ENCODE peak calls at places on chromosomes 4 and X, in five cellular contexts. Q is SK-N-SH, T is GM12878, P is HCT116, L is K562. S is an unnamed sample.

GRCh38 chrX:131881194-131881593 is 141.9 kb upstream of the STK26 start:
- DNase-seq in Q (no peak), T (no peak), P (no peak), L (no peak), S (no peak)

GRCh38 chr4:123288309-123289025 is 108.1 kb upstream of the SPRY1 start:
- DNase-seq in Q (no peak), T (no peak), P (no peak), L (no peak), S (no peak)

GRCh38 chrX:21509912-21510311 is 135.7 kb downstream of the CNKSR2 start:
- DNase-seq in Q (no peak), T (no peak), P (no peak), L (no peak), S (no peak)

GRCh38 chr4:81589191-81589720 is 117.5 kb upstream of the RASGEF1B start:
- DNase-seq in Q (no peak), T (no peak), P (no peak), L (no peak), S (no peak)

GRCh38 chrX:24395775-24396174 is 35.3 kb downstream of the SUPT20HL1 start:
- DNase-seq in Q (peak; percentile 54), T (peak; percentile 51), P (peak; percentile 24), L (peak; percentile 47), S (peak; percentile 43)

GRCh38 chrX:7170903-7171302 is 22.9 kb upstream of the PUDP start:
- DNase-seq in Q (peak; percentile 28), T (no peak), P (no peak), L (peak; percentile 56), S (peak; percentile 29)

GRCh38 chr4:186037692-186038658 is 31.0 kb upstream of the TLR3 start:
- DNase-seq in Q (peak; percentile 61), T (peak; percentile 36), P (peak; percentile 79), L (peak; percentile 64), S (peak; percentile 59)

GRCh38 chr4:113328514-113328913 is 279.1 kb downstream of the ANK2 start:
- DNase-seq in Q (peak; percentile 28), T (no peak), P (no peak), L (peak; percentile 36), S (peak; percentile 15)

GRCh38 chr4:16155503-16156169 is 70.6 kb downstream of the TAPT1 start:
- DNase-seq in Q (peak; percentile 68), T (no peak), P (no peak), L (no peak), S (no peak)

GRCh38 chr4:101183224-101183623 is 164.1 kb downstream of the PPP3CA start:
- DNase-seq in Q (no peak), T (no peak), P (no peak), L (no peak), S (no peak)

GRCh38 chr4:4460759-4461158 is 73.9 kb downstream of the NSG1 start:
- DNase-seq in Q (no peak), T (no peak), P (no peak), L (no peak), S (no peak)

GRCh38 chr4:150315175-150315574 is 236.9 kb downstream of the DCLK2 start:
- DNase-seq in Q (no peak), T (no peak), P (no peak), L (no peak), S (no peak)

GRCh38 chrX:63050225-63050624 is 300.9 kb downstream of the SPIN4 start:
- DNase-seq in Q (peak; percentile 0), T (peak; percentile 11), P (peak; percentile 1), L (no peak), S (no peak)

GRCh38 chr4:1713003-1713397 is 881 bp upstream of the SLBP start:
- DNase-seq in Q (no peak), T (no peak), P (no peak), L (peak; percentile 38), S (no peak)

GRCh38 chr4:5734841-5735240 is 23.8 kb downstream of the EVC start:
- DNase-seq in Q (no peak), T (no peak), P (no peak), L (no peak), S (no peak)

GRCh38 chrX:27354021-27354420 is 109.1 kb downstream of the PPP4R3C start:
- DNase-seq in Q (no peak), T (no peak), P (no peak), L (no peak), S (no peak)

GRCh38 chr4:139808381-139809206 is 143.0 kb downstream of the MGST2 start:
- DNase-seq in Q (no peak), T (no peak), P (no peak), L (no peak), S (peak; percentile 13)

GRCh38 chr4:4633431-4633830 is 91.6 kb upstream of the STX18 start:
- DNase-seq in Q (no peak), T (no peak), P (no peak), L (no peak), S (no peak)

GRCh38 chr4:106529348-106530033 is 160.9 kb upstream of the GIMD1 start:
- DNase-seq in Q (no peak), T (no peak), P (peak; percentile 35), L (no peak), S (no peak)

GRCh38 chrX:21934414-21934813 is 6.1 kb upstream of the SMS start:
- DNase-seq in Q (no peak), T (no peak), P (no peak), L (no peak), S (no peak)

GRCh38 chrX:2500681-2501151 is at the start of the genes DHRSX and ZBED1:
- DNase-seq in Q (peak; percentile 90), T (no peak), P (no peak), L (peak; percentile 84), S (no peak)

GRCh38 chr4:40731792-40732245 is 17.9 kb upstream of the NSUN7 start:
- DNase-seq in Q (peak; percentile 28), T (no peak), P (no peak), L (no peak), S (peak; percentile 28)

GRCh38 chrX:110395877-110396276 is 37.2 kb downstream of the RTL9 start:
- DNase-seq in Q (no peak), T (no peak), P (no peak), L (no peak), S (no peak)

GRCh38 chrX:45435481-45435880 is 234.8 kb upstream of the DIPK2B start:
- DNase-seq in Q (no peak), T (no peak), P (no peak), L (no peak), S (no peak)

GRCh38 chr4:145186719-145187118 is 6.3 kb upstream of the OTUD4 start:
- DNase-seq in Q (no peak), T (no peak), P (no peak), L (no peak), S (no peak)

DNA sequence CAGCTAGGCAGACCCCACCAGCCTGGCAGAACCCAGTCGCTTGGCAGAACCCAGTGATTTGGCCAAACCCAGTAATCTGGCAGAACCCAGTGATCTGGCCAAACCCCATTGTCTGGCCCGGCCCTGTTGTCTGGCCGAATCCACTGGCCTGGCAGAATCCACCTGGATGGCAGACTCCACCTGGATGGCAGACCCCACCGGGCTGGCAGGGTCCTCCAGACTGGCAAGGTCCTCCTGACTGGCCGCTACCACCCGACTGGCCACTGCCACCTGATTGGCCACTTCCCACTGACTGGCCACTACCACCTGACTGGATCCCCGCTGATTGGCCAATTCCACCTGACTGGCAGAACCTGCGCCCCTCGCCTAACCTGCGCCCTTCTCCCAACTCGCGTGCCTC is 3.2 kb downstream of the MAGED1 start:
- DNase-seq in Q (no peak), T (no peak), P (no peak), L (no peak), S (no peak)
- TF ChIP-seq ZBTB33 in Q (no peak), T (no peak), P (no peak), L (no peak), S (no peak)

GRCh38 chr4:156294577-156294976 is 340.9 kb upstream of the CTSO start:
- DNase-seq in Q (peak; percentile 6), T (no peak), P (peak; percentile 76), L (no peak), S (peak; percentile 35)

GRCh38 chr4:156293657-156294297 is 340.1 kb upstream of the CTSO start:
- DNase-seq in Q (no peak), T (no peak), P (no peak), L (no peak), S (no peak)

GRCh38 chr4:156295676-156296075 is 342.0 kb upstream of the CTSO start:
- DNase-seq in Q (no peak), T (no peak), P (no peak), L (no peak), S (no peak)

GRCh38 chr4:156303708-156304107 is 350.0 kb upstream of the CTSO start:
- DNase-seq in Q (no peak), T (no peak), P (no peak), L (no peak), S (no peak)

GRCh38 chr4:156298230-156298629 is 344.6 kb upstream of the CTSO start:
- DNase-seq in Q (no peak), T (no peak), P (no peak), L (no peak), S (no peak)
- TF ChIP-seq ZBTB33 in Q (no peak), T (no peak), P (no peak), L (no peak), S (no peak)

GRCh38 chrX:41445781-41446358 is 1.3 kb upstream of the NYX start:
- DNase-seq in Q (no peak), T (no peak), P (no peak), L (no peak), S (no peak)

GRCh38 chrX:41449615-41450014 is 2.5 kb downstream of the NYX start:
- DNase-seq in Q (no peak), T (no peak), P (no peak), L (no peak), S (no peak)

GRCh38 chrX:41452565-41452964 is 5.4 kb downstream of the NYX start:
- DNase-seq in Q (no peak), T (no peak), P (no peak), L (no peak), S (no peak)

GRCh38 chrX:41447897-41448296 is 754 bp downstream of the NYX start:
- DNase-seq in Q (no peak), T (no peak), P (no peak), L (no peak), S (no peak)

GRCh38 chrX:41449138-41449537 is 2.0 kb downstream of the NYX start:
- DNase-seq in Q (no peak), T (no peak), P (no peak), L (no peak), S (no peak)
- TF ChIP-seq ZBTB33 in Q (no peak), T (no peak), P (no peak), L (no peak), S (no peak)

GRCh38 chr4:95729596-95729995 is 110.3 kb upstream of the PDHA2 start:
- DNase-seq in Q (no peak), T (no peak), P (no peak), L (no peak), S (no peak)
- TF ChIP-seq ZBTB33 in Q (no peak), T (no peak), P (no peak), L (no peak), S (no peak)

DNA sequence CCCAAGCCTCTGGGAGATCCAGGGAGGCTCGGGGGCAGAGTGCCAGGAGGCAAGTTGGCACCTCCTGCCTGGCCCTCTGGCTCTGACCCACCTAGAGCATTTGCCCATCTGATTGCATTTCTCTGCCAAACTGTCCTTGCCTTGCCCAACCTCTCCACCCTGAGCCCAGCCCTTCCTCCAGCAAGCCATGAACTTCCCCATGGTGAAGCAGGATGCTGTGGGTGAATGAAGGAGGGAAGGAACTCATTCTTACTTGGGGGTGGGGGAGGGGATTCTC is 9.3 kb upstream of the CNGA2 start:
- DNase-seq in Q (no peak), T (no peak), P (no peak), L (no peak), S (no peak)
- TF ChIP-seq ZBTB33 in Q (no peak), T (no peak), P (no peak), L (no peak), S (no peak)

GRCh38 chrX:66915893-66916292 is 277.0 kb upstream of the EDA2R start:
- DNase-seq in Q (no peak), T (no peak), P (no peak), L (no peak), S (no peak)
- TF ChIP-seq ZBTB33 in Q (no peak), T (no peak), P (no peak), L (no peak), S (no peak)